ENCODE peak calls at places on chromosome 17, in seven cellular contexts. One of them, this sample, is unnamed.

GRCh38 chr17:76544916-76545365 is 5.1 kb downstream of the PRCD start:
- DNase-seq in transverse colon: no peak
- DNase-seq in AG10803: no peak
- DNase-seq in GM23338: no peak
- DNase-seq in CD8-positive, alpha-beta T cell: no peak
- DNase-seq in lower lobe of right lung: no peak
- DNase-seq in foreskin fibroblast: no peak
- DNase-seq in this sample: no peak

GRCh38 chr17:39450051-39450450 is 1.0 kb downstream of the MED1 start:
- DNase-seq in transverse colon: no peak
- DNase-seq in AG10803: no peak
- DNase-seq in GM23338: no peak
- DNase-seq in CD8-positive, alpha-beta T cell: no peak
- DNase-seq in lower lobe of right lung: no peak
- DNase-seq in foreskin fibroblast: no peak
- DNase-seq in this sample: no peak

GRCh38 chr17:75596320-75597087 is 8.9 kb downstream of the MYO15B start:
- DNase-seq in transverse colon: no peak
- DNase-seq in AG10803: no peak
- DNase-seq in GM23338: no peak
- DNase-seq in CD8-positive, alpha-beta T cell: no peak
- DNase-seq in lower lobe of right lung: no peak
- DNase-seq in foreskin fibroblast: no peak
- DNase-seq in this sample: no peak

GRCh38 chr17:78237403-78238012 is 6.1 kb downstream of the TMEM235 start:
- DNase-seq in transverse colon: no peak
- DNase-seq in AG10803: no peak
- DNase-seq in GM23338: no peak
- DNase-seq in CD8-positive, alpha-beta T cell: no peak
- DNase-seq in lower lobe of right lung: no peak
- DNase-seq in foreskin fibroblast: no peak
- DNase-seq in this sample: no peak

GRCh38 chr17:82097187-82097918 is 683 bp downstream of the FASN start:
- DNase-seq in transverse colon: peak
- DNase-seq in AG10803: peak
- DNase-seq in GM23338: peak
- DNase-seq in CD8-positive, alpha-beta T cell: no peak
- DNase-seq in lower lobe of right lung: peak
- DNase-seq in foreskin fibroblast: peak
- DNase-seq in this sample: peak

GRCh38 chr17:18321309-18321708 is 6.2 kb downstream of the SMCR8 start:
- DNase-seq in transverse colon: no peak
- DNase-seq in AG10803: peak
- DNase-seq in GM23338: peak
- DNase-seq in CD8-positive, alpha-beta T cell: no peak
- DNase-seq in lower lobe of right lung: no peak
- DNase-seq in foreskin fibroblast: no peak
- DNase-seq in this sample: no peak

GRCh38 chr17:33291248-33292183 is 1.6 kb downstream of the ASIC2 start:
- DNase-seq in transverse colon: peak
- DNase-seq in AG10803: peak
- DNase-seq in GM23338: peak
- DNase-seq in CD8-positive, alpha-beta T cell: no peak
- DNase-seq in lower lobe of right lung: peak
- DNase-seq in foreskin fibroblast: peak
- DNase-seq in this sample: no peak

GRCh38 chr17:82598256-82599011 is 49.8 kb downstream of the WDR45B start:
- DNase-seq in transverse colon: no peak
- DNase-seq in AG10803: peak
- DNase-seq in GM23338: no peak
- DNase-seq in CD8-positive, alpha-beta T cell: no peak
- DNase-seq in lower lobe of right lung: peak
- DNase-seq in foreskin fibroblast: peak
- DNase-seq in this sample: no peak

GRCh38 chr17:80348551-80349436 is 66.2 kb upstream of the ENDOV start:
- DNase-seq in transverse colon: no peak
- DNase-seq in AG10803: peak
- DNase-seq in GM23338: no peak
- DNase-seq in CD8-positive, alpha-beta T cell: no peak
- DNase-seq in lower lobe of right lung: no peak
- DNase-seq in foreskin fibroblast: peak
- DNase-seq in this sample: no peak

GRCh38 chr17:42672038-42672437 is 4.8 kb downstream of the PLEKHH3 start:
- DNase-seq in transverse colon: no peak
- DNase-seq in AG10803: no peak
- DNase-seq in GM23338: peak
- DNase-seq in CD8-positive, alpha-beta T cell: no peak
- DNase-seq in lower lobe of right lung: no peak
- DNase-seq in foreskin fibroblast: no peak
- DNase-seq in this sample: no peak

GRCh38 chr17:61511480-61512182 is 59.4 kb downstream of the TBX4 start:
- DNase-seq in transverse colon: no peak
- DNase-seq in AG10803: no peak
- DNase-seq in GM23338: no peak
- DNase-seq in CD8-positive, alpha-beta T cell: no peak
- DNase-seq in lower lobe of right lung: no peak
- DNase-seq in foreskin fibroblast: no peak
- DNase-seq in this sample: no peak

GRCh38 chr17:69523252-69523861 is 108.9 kb downstream of the MAP2K6 start:
- DNase-seq in transverse colon: no peak
- DNase-seq in AG10803: peak
- DNase-seq in GM23338: peak
- DNase-seq in CD8-positive, alpha-beta T cell: no peak
- DNase-seq in lower lobe of right lung: no peak
- DNase-seq in foreskin fibroblast: peak
- DNase-seq in this sample: no peak

GRCh38 chr17:53353919-53354351 is 468.8 kb upstream of the KIF2B start:
- DNase-seq in transverse colon: peak
- DNase-seq in AG10803: no peak
- DNase-seq in GM23338: peak
- DNase-seq in CD8-positive, alpha-beta T cell: no peak
- DNase-seq in lower lobe of right lung: no peak
- DNase-seq in foreskin fibroblast: no peak
- DNase-seq in this sample: no peak

GRCh38 chr17:19412984-19413383 is 2.0 kb downstream of the RNF112 start:
- DNase-seq in transverse colon: no peak
- DNase-seq in AG10803: no peak
- DNase-seq in GM23338: no peak
- DNase-seq in CD8-positive, alpha-beta T cell: no peak
- DNase-seq in lower lobe of right lung: no peak
- DNase-seq in foreskin fibroblast: no peak
- DNase-seq in this sample: no peak

DNA sequence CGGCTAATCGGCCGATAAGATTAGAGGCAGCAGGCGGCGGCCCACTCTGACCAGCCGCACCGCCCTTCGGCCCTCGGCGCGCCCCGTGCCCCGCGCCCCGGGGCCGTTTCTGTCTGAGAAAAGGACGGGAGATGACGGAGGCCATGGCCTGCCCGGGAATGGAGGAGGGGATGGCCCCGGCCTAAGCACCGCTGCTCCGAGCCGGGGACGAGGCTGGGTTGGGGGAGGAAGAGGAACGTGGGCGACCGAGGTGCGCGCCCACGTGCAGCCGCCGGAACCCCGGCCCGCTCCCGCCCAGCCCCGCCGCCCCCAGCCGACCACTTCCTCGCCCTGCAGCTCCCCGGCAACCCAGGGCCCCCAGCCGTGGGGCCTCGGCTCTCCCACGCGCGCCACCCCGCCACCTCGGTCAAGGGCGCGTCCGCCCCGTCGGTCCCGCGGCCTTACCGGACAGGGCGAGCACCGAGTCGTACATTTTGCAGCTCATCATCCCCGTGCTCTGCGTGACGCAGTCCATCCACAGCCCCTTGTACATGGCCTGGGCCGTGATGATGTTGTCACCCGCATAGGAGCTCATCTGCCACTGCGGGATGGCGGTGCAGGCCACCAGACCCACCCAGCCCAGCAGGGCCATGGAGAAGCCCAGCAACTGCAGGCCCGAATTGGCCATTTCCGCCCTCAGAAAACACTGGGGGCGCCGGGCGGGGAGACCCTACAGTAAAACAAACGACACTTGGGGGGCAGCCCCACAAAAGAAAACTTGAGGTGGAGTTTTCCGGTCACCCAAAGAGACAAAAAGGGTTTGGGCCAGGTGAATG is 694 bp downstream of the CLDN7 start:
- DNase-seq in transverse colon: no peak
- DNase-seq in AG10803: no peak
- DNase-seq in GM23338: peak
- DNase-seq in CD8-positive, alpha-beta T cell: peak
- DNase-seq in lower lobe of right lung: peak
- DNase-seq in foreskin fibroblast: no peak
- DNase-seq in this sample: no peak
- H3K4me3 ChIP-seq in transverse colon: peak
- H3K4me3 ChIP-seq in AG10803: peak
- H3K4me3 ChIP-seq in GM23338: peak
- H3K4me3 ChIP-seq in CD8-positive, alpha-beta T cell: peak
- H3K4me3 ChIP-seq in lower lobe of right lung: peak
- H3K4me3 ChIP-seq in foreskin fibroblast: peak
- H3K4me3 ChIP-seq in this sample: peak

DNA sequence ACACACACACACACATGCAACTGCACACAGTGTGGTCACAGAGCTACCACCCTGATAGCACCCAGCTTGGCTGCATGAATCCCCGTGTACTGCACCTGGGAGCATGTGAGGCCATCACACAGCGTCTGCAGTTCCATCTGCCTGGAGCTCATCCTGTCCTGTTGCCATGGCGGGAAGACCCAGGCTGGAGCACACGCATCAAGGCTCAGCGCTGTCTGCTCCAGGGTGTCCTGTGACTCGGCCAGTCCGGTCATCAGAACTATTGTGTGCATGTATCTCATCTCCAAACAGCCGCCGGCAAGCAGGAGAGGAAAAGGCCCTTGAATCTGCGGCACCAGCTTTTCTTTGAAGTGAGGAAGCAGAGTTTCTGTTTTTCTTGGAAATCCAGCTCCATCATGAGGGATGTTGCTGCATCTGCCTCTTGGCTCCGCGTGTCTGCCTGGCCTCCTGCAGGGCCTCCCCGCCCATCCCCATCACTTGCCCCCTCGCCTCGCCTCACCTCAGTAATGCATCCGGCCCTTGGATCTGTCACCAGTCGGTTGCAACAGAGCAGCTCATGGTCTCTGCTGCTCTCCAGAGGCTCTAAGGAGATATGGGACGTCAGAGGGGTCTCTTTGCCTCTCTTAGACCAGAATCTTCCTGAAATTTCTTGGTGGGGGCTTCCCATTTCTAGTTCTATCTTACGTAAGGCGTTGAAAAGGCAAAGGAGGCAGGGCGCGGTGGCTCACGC is 23.7 kb downstream of the CACNG4 start:
- DNase-seq in transverse colon: no peak
- DNase-seq in AG10803: no peak
- DNase-seq in GM23338: peak
- DNase-seq in CD8-positive, alpha-beta T cell: no peak
- DNase-seq in lower lobe of right lung: no peak
- DNase-seq in foreskin fibroblast: no peak
- DNase-seq in this sample: no peak
- TF ChIP-seq CTCF in transverse colon: no peak
- TF ChIP-seq CTCF in AG10803: no peak
- TF ChIP-seq CTCF in GM23338: no peak
- TF ChIP-seq CTCF in CD8-positive, alpha-beta T cell: no peak
- TF ChIP-seq CTCF in lower lobe of right lung: no peak
- TF ChIP-seq CTCF in foreskin fibroblast: no peak
- TF ChIP-seq CTCF in this sample: no peak

GRCh38 chr17:40828454-40829039 is 6.1 kb upstream of the KRT10 start:
- DNase-seq in transverse colon: no peak
- DNase-seq in AG10803: no peak
- DNase-seq in GM23338: no peak
- DNase-seq in CD8-positive, alpha-beta T cell: no peak
- DNase-seq in lower lobe of right lung: no peak
- DNase-seq in foreskin fibroblast: no peak
- DNase-seq in this sample: no peak
- H3K4me3 ChIP-seq in transverse colon: no peak
- H3K4me3 ChIP-seq in AG10803: no peak
- H3K4me3 ChIP-seq in GM23338: no peak
- H3K4me3 ChIP-seq in CD8-positive, alpha-beta T cell: no peak
- H3K4me3 ChIP-seq in lower lobe of right lung: no peak
- H3K4me3 ChIP-seq in foreskin fibroblast: no peak
- H3K4me3 ChIP-seq in this sample: no peak

GRCh38 chr17:63954402-63955063 is 18.2 kb downstream of the SCN4A start:
- DNase-seq in transverse colon: peak
- DNase-seq in AG10803: no peak
- DNase-seq in GM23338: no peak
- DNase-seq in CD8-positive, alpha-beta T cell: peak
- DNase-seq in lower lobe of right lung: no peak
- DNase-seq in foreskin fibroblast: no peak
- DNase-seq in this sample: no peak

GRCh38 chr17:63949576-63950250 is 17.6 kb upstream of the CD79B start:
- DNase-seq in transverse colon: no peak
- DNase-seq in AG10803: no peak
- DNase-seq in GM23338: no peak
- DNase-seq in CD8-positive, alpha-beta T cell: no peak
- DNase-seq in lower lobe of right lung: no peak
- DNase-seq in foreskin fibroblast: no peak
- DNase-seq in this sample: no peak

GRCh38 chr17:63948521-63948920 is 16.4 kb upstream of the CD79B start:
- DNase-seq in transverse colon: no peak
- DNase-seq in AG10803: no peak
- DNase-seq in GM23338: no peak
- DNase-seq in CD8-positive, alpha-beta T cell: no peak
- DNase-seq in lower lobe of right lung: no peak
- DNase-seq in foreskin fibroblast: no peak
- DNase-seq in this sample: no peak

GRCh38 chr17:63947711-63948330 is 15.7 kb upstream of the CD79B start:
- DNase-seq in transverse colon: no peak
- DNase-seq in AG10803: no peak
- DNase-seq in GM23338: no peak
- DNase-seq in CD8-positive, alpha-beta T cell: no peak
- DNase-seq in lower lobe of right lung: no peak
- DNase-seq in foreskin fibroblast: no peak
- DNase-seq in this sample: no peak

DNA sequence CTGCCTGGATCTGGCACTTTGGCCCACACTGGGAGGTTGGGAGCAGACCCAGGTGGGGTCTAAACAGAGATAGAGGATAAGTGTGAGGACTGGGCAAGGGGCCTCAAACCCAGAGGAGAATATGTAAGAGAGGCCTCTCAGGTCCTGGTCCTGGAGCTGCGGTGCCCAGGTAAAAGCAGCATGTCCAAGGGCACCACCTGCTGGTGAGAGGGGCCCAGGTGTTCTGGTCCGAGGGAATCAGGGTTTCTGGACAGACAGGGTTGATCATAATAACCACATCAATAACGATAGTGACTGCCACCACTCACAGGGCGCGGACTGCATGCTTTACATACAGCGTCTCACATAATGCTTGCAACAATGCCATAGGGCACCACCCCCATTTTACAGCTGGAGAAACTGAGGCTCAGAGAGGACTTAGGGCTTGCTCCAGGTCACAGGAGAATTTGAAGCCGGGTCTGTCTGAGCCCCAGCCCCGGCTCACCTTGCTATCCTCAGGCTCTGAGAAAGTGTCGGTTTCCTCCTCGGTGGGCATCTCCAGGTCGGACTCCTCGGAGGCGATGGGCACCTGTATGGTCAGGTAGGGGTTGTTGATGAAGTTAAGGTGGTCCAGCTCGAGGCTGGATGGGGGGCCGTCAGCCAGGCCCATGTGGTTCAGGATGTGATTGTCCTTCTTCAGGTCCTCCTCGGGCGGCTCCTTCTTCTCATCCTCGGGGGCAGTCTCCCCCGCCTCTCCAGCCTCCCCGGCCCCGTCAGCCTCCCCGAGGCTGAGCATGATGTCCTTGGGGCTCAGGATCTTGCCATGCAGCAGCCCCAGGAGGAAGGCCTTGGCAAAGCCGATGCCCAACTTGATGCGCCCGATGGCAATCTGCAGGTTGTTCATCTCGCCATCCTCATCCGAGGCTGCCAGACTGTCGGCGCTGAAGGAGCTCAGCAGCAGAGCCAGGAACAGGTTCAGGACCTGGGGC is 19.1 kb upstream of the CD79B start:
- DNase-seq in transverse colon: peak
- DNase-seq in AG10803: no peak
- DNase-seq in GM23338: peak
- DNase-seq in CD8-positive, alpha-beta T cell: peak
- DNase-seq in lower lobe of right lung: no peak
- DNase-seq in foreskin fibroblast: no peak
- DNase-seq in this sample: no peak
- TF ChIP-seq CTCF in transverse colon: peak
- TF ChIP-seq CTCF in AG10803: no peak
- TF ChIP-seq CTCF in GM23338: peak
- TF ChIP-seq CTCF in CD8-positive, alpha-beta T cell: no peak
- TF ChIP-seq CTCF in lower lobe of right lung: peak
- TF ChIP-seq CTCF in foreskin fibroblast: no peak
- TF ChIP-seq CTCF in this sample: peak